ENCODE peak calls at places on chromosome 16, in six cellular contexts. V is activated gamma-delta T cell treated with anti-CD3 and anti-CD28 coated beads, Interleukin-2, amount 50 U/mL, for 16 hours; G is ACHN; K is activated T-helper 9 cell treated with anti-CD3 and anti-CD28 coated beads, Interleukin-2, amount 50 U/mL, for 16 hours; N is A549; J is substantia nigra. H is an unnamed sample.

GRCh38 chr16:57530104-57530522 is 6.3 kb downstream of the CCDC102A start:
- DNase-seq in V (peak), G (peak), K (peak), N (no peak), J (no peak), H (no peak)

GRCh38 chr16:14608111-14608566 is 21.9 kb downstream of the PARN start:
- DNase-seq in V (no peak), G (no peak), K (no peak), N (no peak), J (no peak), H (no peak)

GRCh38 chr16:67198238-67198734 is 645 bp upstream of the ELMO3 start:
- DNase-seq in V (no peak), G (peak), K (no peak), N (peak), J (peak), H (peak)

GRCh38 chr16:55737966-55738365 is 82.2 kb downstream of the SLC6A2 start:
- DNase-seq in V (no peak), G (no peak), K (no peak), N (no peak), J (no peak), H (no peak)

GRCh38 chr16:77223184-77223583 is 24.0 kb downstream of the SYCE1L start:
- DNase-seq in V (no peak), G (peak), K (no peak), N (peak), J (no peak), H (peak)

GRCh38 chr16:22183335-22183734 is 21.0 kb downstream of the SDR42E2 start:
- DNase-seq in V (no peak), G (no peak), K (no peak), N (no peak), J (no peak), H (no peak)

GRCh38 chr16:525123-525519 is 2.4 kb upstream of the CAPN15 start:
- DNase-seq in V (no peak), G (no peak), K (no peak), N (no peak), J (no peak), H (no peak)

GRCh38 chr16:11155284-11155806 is 100.7 kb downstream of the SOCS1 start:
- DNase-seq in V (no peak), G (no peak), K (no peak), N (no peak), J (no peak), H (no peak)

GRCh38 chr16:843771-844170 is 43.2 kb upstream of the GNG13 start:
- DNase-seq in V (no peak), G (no peak), K (no peak), N (no peak), J (no peak), H (no peak)

GRCh38 chr16:51762081-51762995 is 611.3 kb upstream of the SALL1 start:
- DNase-seq in V (no peak), G (peak), K (no peak), N (peak), J (peak), H (peak)

GRCh38 chr16:70686376-70687171 is 721 bp upstream of the MTSS2 start:
- DNase-seq in V (no peak), G (no peak), K (no peak), N (no peak), J (no peak), H (no peak)

GRCh38 chr16:78925071-78925714 is 675.3 kb downstream of the MAF start:
- DNase-seq in V (no peak), G (peak), K (peak), N (peak), J (no peak), H (peak)

GRCh38 chr16:698911-699671 is 6.5 kb downstream of the FBXL16 start:
- DNase-seq in V (no peak), G (no peak), K (no peak), N (no peak), J (no peak), H (no peak)

GRCh38 chr16:345686-346231 is 6.8 kb downstream of the AXIN1 start:
- DNase-seq in V (no peak), G (no peak), K (no peak), N (no peak), J (no peak), H (no peak)

GRCh38 chr16:12094537-12095265 is 118.2 kb downstream of the SNX29 start:
- DNase-seq in V (no peak), G (no peak), K (no peak), N (no peak), J (no peak), H (no peak)

GRCh38 chr16:29686740-29687327 is 7.9 kb downstream of the QPRT start:
- DNase-seq in V (no peak), G (no peak), K (no peak), N (no peak), J (no peak), H (peak)

GRCh38 chr16:62711797-62712196 is 675.6 kb upstream of the CDH8 start:
- DNase-seq in V (no peak), G (no peak), K (no peak), N (no peak), J (no peak), H (peak)

GRCh38 chr16:6016530-6017184 is 919.1 kb upstream of the EEF2KMT start:
- DNase-seq in V (no peak), G (peak), K (no peak), N (peak), J (no peak), H (peak)

GRCh38 chr16:88061346-88062110 is 110.3 kb downstream of the BANP start:
- DNase-seq in V (no peak), G (no peak), K (no peak), N (no peak), J (no peak), H (no peak)

GRCh38 chr16:84585886-84586285 is 32.0 kb downstream of the COTL1 start:
- DNase-seq in V (no peak), G (peak), K (no peak), N (peak), J (peak), H (peak)

GRCh38 chr16:76797457-76797856 is 393.5 kb upstream of the MON1B start:
- DNase-seq in V (no peak), G (no peak), K (no peak), N (no peak), J (no peak), H (no peak)

GRCh38 chr16:82005491-82005830 is 5.8 kb downstream of the SDR42E1 start:
- DNase-seq in V (no peak), G (no peak), K (no peak), N (no peak), J (no peak), H (no peak)

GRCh38 chr16:73572135-73572534 is 524.2 kb upstream of the ZFHX3 start:
- DNase-seq in V (no peak), G (no peak), K (no peak), N (peak), J (no peak), H (peak)

GRCh38 chr16:70428178-70428998 is 10.5 kb downstream of the ST3GAL2 start:
- DNase-seq in V (no peak), G (peak), K (peak), N (peak), J (peak), H (peak)

GRCh38 chr16:67779256-67780014 is 26.9 kb downstream of the RANBP10 start:
- DNase-seq in V (no peak), G (no peak), K (no peak), N (no peak), J (no peak), H (no peak)

GRCh38 chr16:9665851-9666271 is 516.4 kb downstream of the GRIN2A start:
- DNase-seq in V (no peak), G (no peak), K (no peak), N (no peak), J (no peak), H (no peak)

GRCh38 chr16:2339521-2340484 is 725 bp downstream of the ABCA3 start:
- DNase-seq in V (no peak), G (peak), K (no peak), N (peak), J (peak), H (peak)

GRCh38 chr16:78372302-78372701 is 272.8 kb downstream of the WWOX start:
- DNase-seq in V (no peak), G (no peak), K (no peak), N (no peak), J (no peak), H (no peak)

GRCh38 chr16:88633684-88634140 is 4.7 kb upstream of the IL17C start:
- DNase-seq in V (peak), G (peak), K (peak), N (peak), J (no peak), H (peak)

GRCh38 chr16:12235110-12235509 is 258.6 kb downstream of the SNX29 start:
- DNase-seq in V (no peak), G (no peak), K (no peak), N (no peak), J (peak), H (no peak)

GRCh38 chr16:20939599-20939998 is 39.0 kb downstream of the LYRM1 start:
- DNase-seq in V (no peak), G (no peak), K (no peak), N (no peak), J (no peak), H (no peak)

GRCh38 chr16:80794071-80794470 is 10.3 kb downstream of the CDYL2 start:
- DNase-seq in V (no peak), G (no peak), K (no peak), N (no peak), J (no peak), H (no peak)

GRCh38 chr16:54116126-54116525 is 170.5 kb downstream of the IRX3 start:
- DNase-seq in V (no peak), G (no peak), K (no peak), N (no peak), J (no peak), H (no peak)

GRCh38 chr16:71937868-71938510 is 42.7 kb downstream of the IST1 start:
- DNase-seq in V (no peak), G (no peak), K (no peak), N (no peak), J (no peak), H (no peak)

GRCh38 chr16:88705746-88706287 is 391 bp downstream of the RNF166 start:
- DNase-seq in V (no peak), G (peak), K (no peak), N (no peak), J (no peak), H (no peak)

GRCh38 chr16:58110590-58111330 is 18.4 kb downstream of the CFAP20 start:
- DNase-seq in V (no peak), G (peak), K (no peak), N (no peak), J (no peak), H (peak)

GRCh38 chr16:75389096-75389692 is 44.1 kb downstream of the CFDP1 start:
- DNase-seq in V (no peak), G (no peak), K (no peak), N (no peak), J (no peak), H (no peak)

GRCh38 chr16:27452569-27453475 is 50.8 kb downstream of the IL21R start:
- DNase-seq in V (no peak), G (no peak), K (no peak), N (no peak), J (no peak), H (peak)